ENCODE peak calls at places on chromosome 21, in four cellular contexts. C is activated T-cell treated with anti-CD3 and anti-CD28 coated beads, Interleukin-2, amount 50 U/mL, for 24 hours; Q is Peyer's patch; T is posterior vena cava. A is an unnamed sample.

GRCh38 chr21:41500931-41501381 is 7.0 kb downstream of the TMPRSS2 start:
- DNase-seq in C (no peak), Q (no peak), T (no peak), A (no peak)

GRCh38 chr21:46538851-46539666 is 65.8 kb downstream of the S100B start:
- DNase-seq in C (no peak), Q (no peak), T (no peak), A (no peak)

GRCh38 chr21:39063517-39063916 is 119.7 kb downstream of the PSMG1 start:
- DNase-seq in C (no peak), Q (no peak), T (no peak), A (no peak)

GRCh38 chr21:39004776-39005605 is 178.3 kb downstream of the PSMG1 start:
- DNase-seq in C (peak; percentile 37), Q (no peak), T (peak; percentile 89), A (no peak)

GRCh38 chr21:25895565-25896205 is 160.9 kb downstream of the GABPA start:
- DNase-seq in C (no peak), Q (no peak), T (no peak), A (no peak)

GRCh38 chr21:26945916-26946315 is 21.0 kb downstream of the ADAMTS5 start:
- DNase-seq in C (no peak), Q (no peak), T (peak; percentile 71), A (no peak)

GRCh38 chr21:38273745-38274544 is 17.2 kb downstream of the KCNJ15 start:
- DNase-seq in C (no peak), Q (no peak), T (no peak), A (no peak)

GRCh38 chr21:45432575-45433255 is 27.8 kb downstream of the COL18A1 start:
- DNase-seq in C (no peak), Q (no peak), T (no peak), A (no peak)

GRCh38 chr21:45415943-45416611 is 11.1 kb downstream of the COL18A1 start:
- DNase-seq in C (no peak), Q (no peak), T (peak; percentile 76), A (no peak)

GRCh38 chr21:14880922-14881321 is 183.9 kb downstream of the NRIP1 start:
- DNase-seq in C (no peak), Q (no peak), T (no peak), A (no peak)

GRCh38 chr21:35002879-35003722 is 46.0 kb downstream of the RUNX1 start:
- DNase-seq in C (no peak), Q (no peak), T (no peak), A (no peak)

GRCh38 chr21:44024895-44025353 is 12.8 kb downstream of the TRAPPC10 start:
- DNase-seq in C (peak; percentile 25), Q (no peak), T (peak; percentile 94), A (no peak)

GRCh38 chr21:45506241-45506817 is 35.9 kb downstream of the SLC19A1 start:
- DNase-seq in C (no peak), Q (no peak), T (peak; percentile 72), A (no peak)

GRCh38 chr21:15638856-15639549 is 90.8 kb upstream of the USP25 start:
- DNase-seq in C (no peak), Q (no peak), T (no peak), A (no peak)

GRCh38 chr21:31108969-31109368 is 70.7 kb upstream of the KRTAP19-8 start:
- DNase-seq in C (no peak), Q (no peak), T (no peak), A (no peak)

GRCh38 chr21:45508607-45509565 is 33.4 kb downstream of the SLC19A1 start:
- DNase-seq in C (no peak), Q (no peak), T (peak; percentile 71), A (no peak)

GRCh38 chr21:26977741-26978140 is 10.9 kb upstream of the ADAMTS5 start:
- DNase-seq in C (no peak), Q (no peak), T (no peak), A (no peak)

GRCh38 chr21:31220567-31220966 is 123.5 kb downstream of the TIAM1 start:
- DNase-seq in C (no peak), Q (no peak), T (no peak), A (no peak)

GRCh38 chr21:28714795-28715464 is 277.7 kb downstream of the LTN1 start:
- DNase-seq in C (no peak), Q (no peak), T (no peak), A (no peak)

GRCh38 chr21:45256912-45257672 is 30.6 kb downstream of the POFUT2 start:
- DNase-seq in C (no peak), Q (peak; percentile 13), T (no peak), A (no peak)

GRCh38 chr21:29343517-29343916 is 44.8 kb downstream of the BACH1 start:
- DNase-seq in C (no peak), Q (no peak), T (no peak), A (peak; percentile 47)

GRCh38 chr21:25572895-25573310 is 34.4 kb downstream of the MRPL39 start:
- DNase-seq in C (no peak), Q (no peak), T (no peak), A (no peak)

GRCh38 chr21:25842925-25843324 is 108.2 kb downstream of the GABPA start:
- DNase-seq in C (no peak), Q (no peak), T (no peak), A (no peak)

GRCh38 chr21:18716578-18717138 is 313.1 kb upstream of the TMPRSS15 start:
- DNase-seq in C (no peak), Q (no peak), T (no peak), A (peak; percentile 20)

GRCh38 chr21:25956993-25957714 is 213.4 kb downstream of the APP start:
- DNase-seq in C (no peak), Q (no peak), T (no peak), A (no peak)

GRCh38 chr21:26888931-26889330 is 43.7 kb upstream of the ADAMTS1 start:
- DNase-seq in C (no peak), Q (no peak), T (no peak), A (no peak)

GRCh38 chr21:20997633-20998455 is at the start of gene NCAM2:
- DNase-seq in C (peak; percentile 81), Q (no peak), T (peak; percentile 86), A (no peak)

GRCh38 chr21:16978309-16978895 is 534.4 kb upstream of the CXADR start:
- DNase-seq in C (no peak), Q (no peak), T (no peak), A (no peak)

GRCh38 chr21:17003221-17003620 is 509.6 kb upstream of the CXADR start:
- DNase-seq in C (no peak), Q (no peak), T (no peak), A (no peak)

GRCh38 chr21:31354604-31355443 is 10.8 kb upstream of the TIAM1 start:
- DNase-seq in C (peak; percentile 72), Q (no peak), T (no peak), A (no peak)

GRCh38 chr21:31752352-31752751 is 20.4 kb upstream of the SCAF4 start:
- DNase-seq in C (no peak), Q (no peak), T (no peak), A (no peak)

GRCh38 chr21:41369105-41369914 is 7.5 kb downstream of the MX2 start:
- DNase-seq in C (peak; percentile 66), Q (peak; percentile 66), T (no peak), A (no peak)

GRCh38 chr21:45467221-45467779 is 62.3 kb downstream of the COL18A1 start:
- DNase-seq in C (no peak), Q (no peak), T (peak; percentile 78), A (no peak)

GRCh38 chr21:32349333-32349944 is 43.4 kb downstream of the URB1 start:
- DNase-seq in C (no peak), Q (no peak), T (no peak), A (no peak)

GRCh38 chr21:32532636-32533035 is 52.7 kb downstream of the TCP10L start:
- DNase-seq in C (no peak), Q (no peak), T (no peak), A (no peak)

A was measured in pulmonary artery endothelial cell.